ENCODE peak calls at places on chromosome 22, in four cellular contexts. T is transverse colon, B is spleen, I is DND-41. N is an unnamed sample.

GRCh38 chr22:24553597-24554315 is 1.2 kb downstream of the GUCD1 start:
- DNase-seq in B (peak; percentile 76), I (no peak), T (peak; percentile 29), N (no peak)

GRCh38 chr22:23064381-23065068 is 5.8 kb upstream of the GNAZ start:
- DNase-seq in T (no peak), I (no peak), B (peak; percentile 62), N (no peak)

GRCh38 chr22:37330200-37331033 is 48.1 kb downstream of the CYTH4 start:
- DNase-seq in T (peak; percentile 22), B (no peak), I (peak; percentile 45), N (no peak)

GRCh38 chr22:31496735-31497146 is 405 bp downstream of the SFI1 start:
- DNase-seq in B (peak; percentile 92), I (peak; percentile 55), T (peak; percentile 52), N (no peak)

GRCh38 chr22:37806409-37807338 is 1.1 kb upstream of the GCAT start:
- DNase-seq in I (peak; percentile 67), T (no peak), B (no peak), N (no peak)

GRCh38 chr22:28799834-28800307 is 498 bp downstream of the XBP1 start:
- DNase-seq in B (peak; percentile 92), I (peak; percentile 45), T (peak; percentile 73), N (no peak)

GRCh38 chr22:22720724-22721261 is 76.4 kb downstream of the GGTLC2 start:
- DNase-seq in I (no peak), B (no peak), T (peak; percentile 46), N (no peak)

GRCh38 chr22:36352775-36353507 is 34.8 kb downstream of the MYH9 start:
- DNase-seq in T (no peak), I (no peak), B (no peak), N (peak; percentile 86)

GRCh38 chr22:38167988-38168407 is 13.6 kb downstream of the PLA2G6 start:
- DNase-seq in B (no peak), T (no peak), I (no peak), N (no peak)

GRCh38 chr22:33853200-33854097 is 66.8 kb downstream of the LARGE1 start:
- DNase-seq in T (peak; percentile 78), I (peak; percentile 4), B (peak; percentile 84), N (no peak)

GRCh38 chr22:45949921-45950320 is 27.0 kb downstream of the WNT7B start:
- DNase-seq in T (no peak), I (no peak), B (no peak), N (no peak)

GRCh38 chr22:30261134-30261533 is 5.5 kb downstream of the OSM start:
- DNase-seq in B (peak; percentile 85), I (no peak), T (no peak), N (no peak)

GRCh38 chr22:29689872-29690213 is 30.0 kb upstream of the CABP7 start:
- DNase-seq in B (peak; percentile 86), T (peak; percentile 58), I (peak; percentile 49), N (no peak)

GRCh38 chr22:44133901-44134511 is 46.7 kb upstream of the PARVG start:
- DNase-seq in T (no peak), I (no peak), B (peak; percentile 52), N (no peak)

GRCh38 chr22:43862074-43862881 is at the start of gene SULT4A1:
- DNase-seq in T (no peak), I (no peak), B (peak; percentile 52), N (no peak)

GRCh38 chr22:38136607-38137006 is 26.1 kb upstream of the BAIAP2L2 start:
- DNase-seq in T (no peak), B (no peak), I (no peak), N (no peak)

GRCh38 chr22:36741204-36741793 is 34.6 kb downstream of the IFT27 start:
- DNase-seq in T (no peak), I (peak; percentile 17), B (no peak), N (no peak)

GRCh38 chr22:44839061-44839460 is 86.7 kb downstream of the ARHGAP8 start:
- DNase-seq in I (no peak), T (no peak), B (no peak), N (no peak)

GRCh38 chr22:29854432-29854831 is 16.4 kb upstream of the ASCC2 start:
- DNase-seq in B (no peak), T (no peak), I (no peak), N (no peak)

GRCh38 chr22:38126928-38127668 is 16.6 kb upstream of the BAIAP2L2 start:
- DNase-seq in I (no peak), B (no peak), T (no peak), N (no peak)

GRCh38 chr22:22395230-22395629 is 113.3 kb downstream of the ZNF280B start:
- DNase-seq in T (no peak), B (no peak), I (peak; percentile 20), N (no peak)

GRCh38 chr22:26333088-26333800 is 95.8 kb upstream of the ASPHD2 start:
- DNase-seq in T (no peak), I (no peak), B (no peak), N (no peak)
- H3K27me3 ChIP-seq in T (peaks cover 10% of the 10 kb centered on the region), I (no peaks in the 10 kb centered on the region), B (no peaks in the 10 kb centered on the region), N (no peaks in the 10 kb centered on the region)

GRCh38 chr22:20235453-20235991 is 32.6 kb downstream of the RTN4R start:
- DNase-seq in B (no peak), I (no peak), T (no peak), N (no peak)

GRCh38 chr22:20234314-20234682 is 33.8 kb downstream of the RTN4R start:
- DNase-seq in I (no peak), T (no peak), B (no peak), N (no peak)

GRCh38 chr22:20236052-20236717 is 31.9 kb downstream of the RTN4R start:
- DNase-seq in T (no peak), I (no peak), B (no peak), N (no peak)

GRCh38 chr22:20233351-20234313 is 34.5 kb downstream of the RTN4R start:
- DNase-seq in B (no peak), I (no peak), T (no peak), N (no peak)

DNA sequence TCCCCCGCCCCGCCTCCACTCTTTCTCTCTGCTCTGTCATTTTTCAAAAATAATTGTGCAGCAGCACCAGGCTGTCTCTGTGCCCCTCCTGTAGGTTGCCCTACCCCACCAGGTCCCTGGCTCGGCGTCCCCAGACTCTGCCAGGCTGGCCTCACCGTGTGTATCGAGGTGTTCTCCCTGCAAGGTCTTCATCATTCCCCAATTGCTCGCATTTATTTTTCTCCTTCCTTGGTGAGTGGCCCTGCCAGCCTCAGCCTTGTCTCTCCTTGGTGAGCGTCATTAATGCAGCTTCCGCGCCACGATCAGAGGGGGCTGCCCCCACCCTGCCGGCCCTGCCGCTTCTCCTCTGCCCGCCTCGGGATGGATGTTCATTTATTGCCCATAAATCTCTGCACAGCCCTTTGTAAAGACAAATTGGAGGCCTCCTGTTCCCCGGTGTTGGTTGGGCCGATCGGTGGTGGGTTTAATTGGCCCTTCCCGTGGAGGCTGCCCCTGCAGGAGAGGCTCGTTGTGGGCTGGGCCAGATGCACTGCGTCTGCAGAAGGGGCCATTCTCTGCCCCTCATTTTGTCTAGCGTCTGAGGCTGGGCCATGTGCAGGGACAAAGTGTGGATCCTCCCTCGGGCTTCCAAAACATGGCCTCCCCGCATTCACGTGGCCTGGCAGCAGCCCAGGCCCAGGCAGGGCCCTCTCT is 33.2 kb downstream of the RTN4R start:
- DNase-seq in B (no peak), T (no peak), I (no peak), N (no peak)
- H3K27me3 ChIP-seq in B (no peaks in the 10 kb centered on the region), T (no peaks in the 10 kb centered on the region), I (no peaks in the 10 kb centered on the region), N (no peaks in the 10 kb centered on the region)

GRCh38 chr22:39233736-39234120 is 11.1 kb downstream of the PDGFB start:
- DNase-seq in T (no peak), B (no peak), I (no peak), N (no peak)

GRCh38 chr22:39232806-39233735 is 11.7 kb downstream of the PDGFB start:
- DNase-seq in I (no peak), B (no peak), T (no peak), N (no peak)

GRCh38 chr22:39231197-39231950 is 13.4 kb downstream of the PDGFB start:
- DNase-seq in I (no peak), T (no peak), B (no peak), N (no peak)

GRCh38 chr22:39230261-39231196 is 14.3 kb downstream of the PDGFB start:
- DNase-seq in I (no peak), T (no peak), B (no peak), N (no peak)

GRCh38 chr22:39232246-39232645 is 12.5 kb downstream of the PDGFB start:
- DNase-seq in B (no peak), T (no peak), I (no peak), N (no peak)
- H3K27me3 ChIP-seq in B (no peaks in the 10 kb centered on the region), T (peaks cover 54% of the 10 kb centered on the region), I (peaks cover 76% of the 10 kb centered on the region), N (no peaks in the 10 kb centered on the region)

DNA sequence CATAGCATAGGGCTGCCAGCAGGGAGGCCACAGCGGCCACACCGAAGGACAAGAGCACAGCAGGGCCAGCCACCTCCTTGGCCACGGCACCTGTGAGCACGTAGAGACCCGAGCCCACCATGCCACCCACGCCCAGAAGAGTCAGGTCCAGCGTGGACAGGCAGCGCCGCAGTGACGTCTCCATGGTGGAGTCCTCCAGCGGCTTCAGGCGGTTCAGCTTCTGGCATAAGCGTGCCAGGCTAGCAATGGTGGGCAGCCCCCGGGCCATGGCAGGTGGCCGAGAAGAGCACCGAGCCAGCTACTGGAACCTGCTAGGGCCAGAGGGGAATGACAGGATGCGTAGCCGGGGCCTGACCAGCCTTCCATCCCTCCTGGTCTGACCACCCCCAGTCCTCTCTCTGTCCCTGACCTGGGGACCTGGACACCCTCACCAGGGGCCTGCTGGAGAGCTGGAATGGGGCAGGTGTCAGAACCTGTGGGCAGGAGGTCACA is 770 bp downstream of the SLC7A4 start:
- DNase-seq in T (no peak), B (peak; percentile 56), I (no peak), N (no peak)
- H3K27me3 ChIP-seq in T (peaks cover 25% of the 10 kb centered on the region), B (no peaks in the 10 kb centered on the region), I (no peaks in the 10 kb centered on the region), N (peaks cover 9% of the 10 kb centered on the region)

GRCh38 chr22:49431559-49431958 is 396.1 kb downstream of the BRD1 start:
- DNase-seq in I (no peak), B (no peak), T (no peak), N (no peak)
- H3K27me3 ChIP-seq in I (no peaks in the 10 kb centered on the region), B (no peaks in the 10 kb centered on the region), T (peaks cover 10% of the 10 kb centered on the region), N (no peaks in the 10 kb centered on the region)

GRCh38 chr22:19678949-19679348 is 35.4 kb upstream of the SEPTIN5 start:
- DNase-seq in I (no peak), B (no peak), T (no peak), N (no peak)

GRCh38 chr22:19680911-19681862 is 33.1 kb upstream of the SEPTIN5 start:
- DNase-seq in B (no peak), T (no peak), I (no peak), N (no peak)

GRCh38 chr22:19681863-19682245 is 32.4 kb upstream of the SEPTIN5 start:
- DNase-seq in I (no peak), B (no peak), T (no peak), N (no peak)

GRCh38 chr22:19680287-19680881 is 33.9 kb upstream of the SEPTIN5 start:
- DNase-seq in B (no peak), I (no peak), T (no peak), N (no peak)

DNA sequence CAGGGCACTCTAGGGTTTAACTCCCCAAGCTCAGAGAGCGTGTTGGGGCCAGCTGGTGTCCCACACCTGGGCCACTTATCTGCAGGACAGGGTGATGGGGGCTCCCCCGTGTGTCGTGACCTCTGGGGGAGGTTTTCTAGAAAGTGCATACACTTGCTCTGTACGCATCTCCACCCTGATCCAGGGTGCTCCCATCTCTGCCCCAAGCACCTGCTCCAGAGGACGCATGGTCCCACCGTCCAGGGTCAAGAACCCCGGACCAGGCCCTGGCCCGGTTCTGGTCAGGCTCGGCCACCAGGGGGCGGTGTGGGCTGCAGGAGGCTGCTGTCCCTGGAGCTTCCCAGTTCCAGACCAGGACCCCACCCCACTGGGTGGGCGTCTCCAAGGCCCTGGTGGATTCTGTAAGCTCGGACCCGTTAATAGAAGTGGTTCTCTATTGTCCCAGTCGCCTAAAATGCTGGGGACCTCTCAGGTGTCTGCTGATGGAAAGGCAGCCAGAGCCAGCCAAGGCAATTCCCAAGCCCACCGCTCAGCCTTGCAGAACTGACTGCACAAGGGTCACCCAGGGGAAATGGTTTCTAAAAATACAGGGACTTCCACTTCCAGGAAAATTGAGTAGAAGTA is 34.7 kb upstream of the SEPTIN5 start:
- DNase-seq in T (peak; percentile 27), B (peak; percentile 90), I (peak; percentile 25), N (peak; percentile 33)
- H3K27me3 ChIP-seq in T (peaks cover 42% of the 10 kb centered on the region), B (no peaks in the 10 kb centered on the region), I (no peaks in the 10 kb centered on the region), N (peaks cover 8% of the 10 kb centered on the region)

N was measured in CD4-positive, alpha-beta memory T cell.